ENCODE peak calls at places on chromosome 20, in ten cellular contexts. G, P, H, E, J, Q, I, U, K and V are unnamed samples. For H3K4me1 and H3K36me3, the result is how much of the 10 kb centered on the place peaks cover.

GRCh38 chr20:31425797-31426196 is 14.6 kb upstream of the DEFB123 start:
- DNase-seq in G (no peak), P (no peak), H (no peak), E (no peak), J (no peak), Q (no peak), I (no peak), U (no peak), K (no peak), V (no peak)

GRCh38 chr20:44552039-44552438 is 30.2 kb upstream of the SERINC3 start:
- DNase-seq in G (no peak), P (no peak), H (no peak), E (no peak), J (no peak), Q (no peak), I (no peak), U (no peak), K (no peak), V (no peak)

GRCh38 chr20:58246346-58246745 is 17.9 kb upstream of the ANKRD60 start:
- DNase-seq in G (peak), P (no peak), H (no peak), E (peak), J (no peak), Q (peak), I (no peak), U (no peak), K (no peak), V (no peak)

GRCh38 chr20:57880155-57880648 is 170.4 kb upstream of the PMEPA1 start:
- DNase-seq in G (no peak), P (no peak), H (no peak), E (no peak), J (no peak), Q (no peak), I (no peak), U (no peak), K (no peak), V (no peak)

GRCh38 chr20:22586645-22587310 is 2.4 kb upstream of the FOXA2 start:
- DNase-seq in G (no peak), P (peak), H (peak), E (peak), J (no peak), Q (peak), I (peak), U (no peak), K (no peak), V (peak)

GRCh38 chr20:12012241-12013222 is 94.8 kb downstream of the BTBD3 start:
- DNase-seq in G (peak), P (no peak), H (no peak), E (peak), J (no peak), Q (peak), I (peak), U (no peak), K (peak), V (no peak)

GRCh38 chr20:51562334-51563140 is 20.0 kb upstream of the NFATC2 start:
- DNase-seq in G (peak), P (peak), H (peak), E (peak), J (peak), Q (peak), I (peak), U (no peak), K (peak), V (peak)

GRCh38 chr20:9392892-9393857 is 121.2 kb upstream of the LAMP5 start:
- DNase-seq in G (peak), P (peak), H (peak), E (peak), J (no peak), Q (peak), I (peak), U (no peak), K (peak), V (no peak)

GRCh38 chr20:17725094-17725835 is 25.5 kb downstream of the BANF2 start:
- DNase-seq in G (no peak), P (peak), H (no peak), E (no peak), J (no peak), Q (peak), I (no peak), U (no peak), K (no peak), V (no peak)

GRCh38 chr20:621115-621756 is 11.1 kb upstream of the TCF15 start:
- DNase-seq in G (no peak), P (no peak), H (no peak), E (no peak), J (no peak), Q (no peak), I (no peak), U (no peak), K (no peak), V (no peak)

GRCh38 chr20:53930651-53931504 is 139.5 kb downstream of the BCAS1 start:
- DNase-seq in G (no peak), P (no peak), H (no peak), E (no peak), J (no peak), Q (no peak), I (no peak), U (no peak), K (no peak), V (no peak)

GRCh38 chr20:46343358-46344357 is 35.4 kb upstream of the CDH22 start:
- DNase-seq in G (no peak), P (no peak), H (no peak), E (no peak), J (no peak), Q (no peak), I (no peak), U (no peak), K (no peak), V (no peak)

GRCh38 chr20:725491-725890 is 42.8 kb downstream of the SLC52A3 start:
- DNase-seq in G (no peak), P (no peak), H (no peak), E (no peak), J (no peak), Q (no peak), I (no peak), U (no peak), K (no peak), V (no peak)

GRCh38 chr20:49684335-49684997 is 29.2 kb downstream of the B4GALT5 start:
- DNase-seq in G (no peak), P (no peak), H (no peak), E (no peak), J (no peak), Q (no peak), I (no peak), U (no peak), K (no peak), V (no peak)

GRCh38 chr20:15005300-15005986 is 668.0 kb upstream of the FLRT3 start:
- DNase-seq in G (no peak), P (no peak), H (no peak), E (peak), J (no peak), Q (no peak), I (no peak), U (no peak), K (no peak), V (no peak)

GRCh38 chr20:33561981-33562601 is 72.2 kb downstream of the CBFA2T2 start:
- DNase-seq in G (peak), P (no peak), H (peak), E (peak), J (no peak), Q (peak), I (peak), U (no peak), K (peak), V (peak)

GRCh38 chr20:14865169-14865568 is 527.8 kb upstream of the FLRT3 start:
- DNase-seq in G (no peak), P (no peak), H (no peak), E (no peak), J (no peak), Q (no peak), I (no peak), U (no peak), K (no peak), V (no peak)

GRCh38 chr20:57432874-57433491 is 41.8 kb downstream of the RBM38 start:
- DNase-seq in G (no peak), P (no peak), H (peak), E (peak), J (peak), Q (no peak), I (peak), U (peak), K (no peak), V (peak)

GRCh38 chr20:54103067-54103761 is 32.8 kb upstream of the BCAS1 start:
- DNase-seq in G (peak), P (peak), H (peak), E (peak), J (peak), Q (peak), I (peak), U (peak), K (peak), V (peak)

GRCh38 chr20:45470262-45470931 is 844 bp downstream of the WFDC2 start:
- DNase-seq in G (no peak), P (peak), H (peak), E (peak), J (no peak), Q (peak), I (peak), U (no peak), K (no peak), V (peak)

GRCh38 chr20:59428441-59429205 is 128.2 kb downstream of the EDN3 start:
- DNase-seq in G (no peak), P (no peak), H (no peak), E (no peak), J (no peak), Q (no peak), I (no peak), U (no peak), K (no peak), V (no peak)

GRCh38 chr20:15937179-15937578 is 636.1 kb downstream of the KIF16B start:
- DNase-seq in G (no peak), P (no peak), H (no peak), E (no peak), J (no peak), Q (no peak), I (no peak), U (no peak), K (no peak), V (peak)

GRCh38 chr20:44900231-44900854 is 9.5 kb upstream of the PABPC1L start:
- DNase-seq in G (no peak), P (no peak), H (no peak), E (no peak), J (no peak), Q (no peak), I (no peak), U (no peak), K (no peak), V (no peak)

GRCh38 chr20:48189177-48189576 is 403.9 kb upstream of the SULF2 start:
- DNase-seq in G (peak), P (no peak), H (no peak), E (peak), J (no peak), Q (no peak), I (no peak), U (no peak), K (no peak), V (peak)

GRCh38 chr20:53954734-53955658 is 115.4 kb downstream of the BCAS1 start:
- DNase-seq in G (no peak), P (no peak), H (no peak), E (no peak), J (no peak), Q (no peak), I (no peak), U (no peak), K (no peak), V (no peak)

DNA sequence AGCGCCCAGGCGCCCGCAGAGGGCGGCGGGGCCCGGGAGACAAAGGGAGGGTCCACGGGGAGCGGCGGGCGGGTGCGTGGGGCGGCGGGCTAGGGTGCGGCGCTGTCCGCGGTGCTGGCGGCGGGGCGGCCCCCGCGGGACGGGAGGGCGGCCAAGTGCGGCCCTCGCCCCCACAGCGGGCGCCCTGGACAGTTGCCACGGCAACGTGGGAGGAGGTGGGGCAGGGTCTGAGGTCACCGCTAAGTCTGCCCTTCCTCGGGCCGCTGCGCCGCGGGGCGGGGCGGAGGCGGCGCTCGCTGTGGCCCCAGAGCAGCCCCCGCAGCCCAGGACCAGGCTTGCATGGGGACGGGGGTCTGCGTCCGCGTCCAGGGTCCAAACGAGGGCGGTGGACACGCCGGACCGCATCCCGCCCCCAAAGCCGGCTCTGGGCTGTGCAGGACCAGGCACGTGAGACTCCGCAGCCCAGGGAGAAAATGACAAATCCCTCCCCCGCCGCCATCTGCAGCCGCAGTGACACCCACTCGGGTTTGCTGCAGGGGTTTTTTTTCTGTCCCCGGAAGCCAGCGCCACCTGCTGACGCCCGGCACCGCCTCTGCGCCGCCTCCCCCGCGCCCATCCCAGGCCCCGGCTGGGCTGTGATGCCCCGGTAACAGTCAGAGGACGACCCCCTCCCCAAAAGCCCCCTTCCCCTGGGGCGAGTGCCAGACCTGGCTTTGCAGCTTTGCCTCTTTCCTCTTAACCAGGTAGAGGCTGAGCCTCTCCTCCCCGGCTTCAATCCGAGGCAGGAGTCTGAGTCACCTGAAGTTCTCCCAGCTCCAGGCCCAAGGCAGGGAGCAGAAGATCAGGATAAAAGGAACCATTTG is 36.8 kb downstream of the YTHDF1 start:
- DNase-seq in G (peak), P (peak), H (peak), E (no peak), J (peak), Q (peak), I (peak), U (peak), K (peak), V (no peak)
- H3K4me1 ChIP-seq in G (under half), P (under half), H (under half), E (under half), J (under half), Q (under half), I (under half), U (under half), K (under half), V (under half)

GRCh38 chr20:60762386-60762785 is 489.7 kb upstream of the CDH4 start:
- DNase-seq in G (no peak), P (no peak), H (no peak), E (no peak), J (no peak), Q (no peak), I (no peak), U (no peak), K (no peak), V (no peak)

GRCh38 chr20:60764771-60765170 is 487.3 kb upstream of the CDH4 start:
- DNase-seq in G (no peak), P (no peak), H (no peak), E (no peak), J (no peak), Q (no peak), I (no peak), U (no peak), K (no peak), V (no peak)

GRCh38 chr20:60764328-60764727 is 487.7 kb upstream of the CDH4 start:
- DNase-seq in G (no peak), P (no peak), H (no peak), E (no peak), J (no peak), Q (no peak), I (no peak), U (no peak), K (no peak), V (no peak)

GRCh38 chr20:60761056-60761455 is 491.0 kb upstream of the CDH4 start:
- DNase-seq in G (no peak), P (no peak), H (no peak), E (no peak), J (no peak), Q (no peak), I (no peak), U (no peak), K (no peak), V (no peak)

GRCh38 chr20:60765821-60766403 is 486.1 kb upstream of the CDH4 start:
- DNase-seq in G (no peak), P (no peak), H (no peak), E (no peak), J (no peak), Q (no peak), I (no peak), U (no peak), K (no peak), V (no peak)
- H3K36me3 ChIP-seq in G (under half), P (under half), H (under half), E (under half), J (under half), Q (under half), I (under half), U (under half), K (under half), V (under half)

GRCh38 chr20:19770375-19770774 is 12.3 kb downstream of the RIN2 start:
- DNase-seq in G (no peak), P (no peak), H (no peak), E (no peak), J (no peak), Q (no peak), I (no peak), U (no peak), K (no peak), V (no peak)
- H3K4me1 ChIP-seq in G (under half), P (under half), H (under half), E (under half), J (under half), Q (under half), I (under half), U (under half), K (under half), V (under half)

GRCh38 chr20:38937000-38937399 is 10.8 kb downstream of the FAM83D start:
- DNase-seq in G (no peak), P (no peak), H (no peak), E (no peak), J (no peak), Q (no peak), I (no peak), U (no peak), K (no peak), V (no peak)

GRCh38 chr20:38941726-38942389 is 15.6 kb downstream of the FAM83D start:
- DNase-seq in G (no peak), P (no peak), H (no peak), E (no peak), J (no peak), Q (no peak), I (no peak), U (no peak), K (no peak), V (no peak)

GRCh38 chr20:38937978-38938473 is 11.8 kb downstream of the FAM83D start:
- DNase-seq in G (no peak), P (no peak), H (no peak), E (no peak), J (no peak), Q (no peak), I (no peak), U (no peak), K (no peak), V (no peak)

GRCh38 chr20:38940644-38941043 is 14.4 kb downstream of the FAM83D start:
- DNase-seq in G (no peak), P (no peak), H (no peak), E (no peak), J (no peak), Q (no peak), I (no peak), U (no peak), K (no peak), V (no peak)

GRCh38 chr20:38939686-38940085 is 13.5 kb downstream of the FAM83D start:
- DNase-seq in G (no peak), P (no peak), H (no peak), E (no peak), J (no peak), Q (no peak), I (no peak), U (no peak), K (no peak), V (no peak)
- H3K36me3 ChIP-seq in G (under half), P (under half), H (under half), E (under half), J (under half), Q (half or more), I (under half), U (under half), K (under half), V (under half)

DNA sequence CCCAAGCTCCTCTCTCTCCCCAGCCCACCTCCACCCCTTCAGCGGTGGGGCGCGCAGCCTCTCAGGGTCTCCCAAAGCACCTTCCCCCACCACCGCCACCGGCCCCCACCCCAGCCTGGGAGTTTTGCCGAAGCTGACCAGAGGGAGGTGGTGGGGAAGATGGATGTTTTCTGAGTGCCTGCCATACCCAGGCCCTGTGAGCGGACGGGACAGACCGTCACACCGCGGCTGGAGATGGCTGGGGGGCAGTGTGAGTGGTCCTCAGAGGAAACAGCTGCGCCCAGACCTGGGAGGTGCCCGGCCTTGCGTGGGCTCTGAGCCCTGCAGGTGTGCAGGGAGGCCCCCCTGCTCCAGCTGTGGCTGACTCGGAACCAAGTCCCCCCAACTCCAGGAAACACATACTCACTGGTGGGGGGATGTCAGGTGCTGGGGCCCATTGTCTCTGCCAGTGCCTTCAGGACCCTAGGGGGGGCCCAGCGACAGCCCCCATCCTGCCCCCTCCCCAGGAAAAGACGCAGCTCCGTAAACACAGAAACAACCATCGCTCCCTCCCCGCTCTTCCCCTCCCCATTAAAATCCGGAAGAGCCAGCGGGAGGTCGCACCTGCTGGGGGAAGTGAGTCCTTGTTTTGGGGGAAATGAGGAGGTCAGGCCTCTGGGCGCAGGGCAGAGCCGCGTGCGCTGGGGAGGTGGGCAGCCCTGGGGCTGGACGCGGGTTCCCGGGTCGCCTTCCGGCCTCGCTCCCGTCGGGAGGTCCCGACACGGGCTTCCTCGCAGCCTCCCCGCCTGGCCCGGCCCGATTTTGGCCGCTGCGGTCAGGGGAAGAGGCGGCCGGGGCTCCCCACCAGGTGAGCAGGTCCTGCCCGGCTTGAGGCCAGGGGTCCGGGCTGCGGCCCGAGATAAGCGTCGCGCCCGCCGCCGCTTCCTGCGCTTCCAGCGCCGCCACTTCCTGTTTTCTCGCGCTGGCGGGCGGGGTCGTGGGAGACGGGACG is 6.1 kb downstream of the C20orf204 start:
- DNase-seq in G (no peak), P (no peak), H (no peak), E (no peak), J (no peak), Q (no peak), I (no peak), U (no peak), K (no peak), V (no peak)
- H3K4me1 ChIP-seq in G (under half), P (under half), H (under half), E (under half), J (under half), Q (under half), I (under half), U (under half), K (under half), V (under half)

GRCh38 chr20:36820073-36820472 is 46.5 kb upstream of the DSN1 start:
- DNase-seq in G (no peak), P (no peak), H (no peak), E (no peak), J (no peak), Q (no peak), I (no peak), U (no peak), K (no peak), V (no peak)

GRCh38 chr20:36817496-36817895 is 43.9 kb upstream of the DSN1 start:
- DNase-seq in G (no peak), P (no peak), H (no peak), E (no peak), J (no peak), Q (no peak), I (no peak), U (no peak), K (no peak), V (no peak)

GRCh38 chr20:36818185-36818584 is 44.6 kb upstream of the DSN1 start:
- DNase-seq in G (no peak), P (no peak), H (no peak), E (no peak), J (no peak), Q (no peak), I (no peak), U (no peak), K (no peak), V (no peak)

GRCh38 chr20:36819662-36820061 is 46.1 kb upstream of the DSN1 start:
- DNase-seq in G (no peak), P (no peak), H (no peak), E (no peak), J (no peak), Q (no peak), I (no peak), U (no peak), K (no peak), V (no peak)

DNA sequence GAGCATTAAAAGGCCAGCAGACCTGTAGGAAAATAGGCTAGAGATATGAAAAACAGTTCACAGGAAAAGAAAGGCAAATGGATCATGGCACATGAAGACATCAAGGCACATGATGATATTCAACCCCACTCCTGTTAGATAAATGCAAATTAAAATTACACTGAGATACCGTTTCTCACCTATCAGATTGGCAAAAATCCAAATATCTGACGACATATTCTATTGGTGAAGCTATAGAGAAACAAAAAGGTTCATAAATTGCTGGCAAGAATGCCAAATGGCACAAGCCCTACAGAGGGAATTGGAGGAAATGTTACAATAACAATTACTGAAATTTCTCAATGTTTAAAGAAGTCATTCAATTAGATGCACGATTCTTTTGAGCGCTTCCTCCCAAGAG is 45.3 kb upstream of the DSN1 start:
- DNase-seq in G (no peak), P (no peak), H (no peak), E (peak), J (no peak), Q (no peak), I (no peak), U (no peak), K (no peak), V (no peak)
- H3K36me3 ChIP-seq in G (under half), P (under half), H (under half), E (under half), J (under half), Q (under half), I (under half), U (under half), K (under half), V (under half)